ENCODE peak calls at places on chromosomes 4 and X, in five cellular contexts. Y, X, K, T and U are unnamed samples.
A peak's percentile ranks its signal among the peaks of the same experiment; 100 is the strongest.

GRCh38 chrX:64894454-64895038 is 81.7 kb downstream of the ZC4H2 start:
- DNase-seq in Y (peak; percentile 5), X (peak; percentile 4), K (no peak), T (peak; percentile 33), U (peak; percentile 25)

GRCh38 chr4:137664416-137664815 is 132.1 kb upstream of the PCDH18 start:
- DNase-seq in Y (peak; percentile 51), X (no peak), K (no peak), T (no peak), U (no peak)

GRCh38 chr4:108113229-108113628 is 55.5 kb downstream of the LEF1 start:
- DNase-seq in Y (no peak), X (no peak), K (no peak), T (peak; percentile 36), U (no peak)

GRCh38 chrX:103520391-103520790 is 1.1 kb upstream of the RAB40A start:
- DNase-seq in Y (peak; percentile 71), X (no peak), K (no peak), T (no peak), U (no peak)

GRCh38 chr4:111362891-111363290 is 740.0 kb upstream of the PITX2 start:
- DNase-seq in Y (peak; percentile 35), X (no peak), K (no peak), T (no peak), U (no peak)

GRCh38 chr4:86446996-86447395 is 87.1 kb upstream of the MAPK10 start:
- DNase-seq in Y (no peak), X (no peak), K (no peak), T (no peak), U (no peak)

GRCh38 chrX:32774966-32775365 is 436.4 kb downstream of the DMD start:
- DNase-seq in Y (no peak), X (no peak), K (no peak), T (no peak), U (no peak)

GRCh38 chr4:83248486-83248885 is 36.1 kb downstream of the COQ2 start:
- DNase-seq in Y (peak; percentile 12), X (no peak), K (no peak), T (no peak), U (no peak)

GRCh38 chr4:107069049-107069448 is 32.9 kb upstream of the DKK2 start:
- DNase-seq in Y (peak; percentile 7), X (no peak), K (no peak), T (no peak), U (no peak)

GRCh38 chr4:179114615-179115014 is 1672.4 kb upstream of the AGA start:
- DNase-seq in Y (no peak), X (no peak), K (no peak), T (no peak), U (no peak)

GRCh38 chr4:93414041-93414440 is 414.5 kb upstream of the ATOH1 start:
- DNase-seq in Y (no peak), X (no peak), K (no peak), T (no peak), U (no peak)

GRCh38 chr4:93407493-93408275 is 420.9 kb upstream of the ATOH1 start:
- DNase-seq in Y (no peak), X (no peak), K (no peak), T (no peak), U (no peak)

GRCh38 chr4:93409035-93409434 is 419.5 kb upstream of the ATOH1 start:
- DNase-seq in Y (no peak), X (no peak), K (no peak), T (no peak), U (no peak)
- TF ChIP-seq RCOR1 in Y (no peak), X (no peak), K (no peak), T (no peak), U (no peak)

DNA sequence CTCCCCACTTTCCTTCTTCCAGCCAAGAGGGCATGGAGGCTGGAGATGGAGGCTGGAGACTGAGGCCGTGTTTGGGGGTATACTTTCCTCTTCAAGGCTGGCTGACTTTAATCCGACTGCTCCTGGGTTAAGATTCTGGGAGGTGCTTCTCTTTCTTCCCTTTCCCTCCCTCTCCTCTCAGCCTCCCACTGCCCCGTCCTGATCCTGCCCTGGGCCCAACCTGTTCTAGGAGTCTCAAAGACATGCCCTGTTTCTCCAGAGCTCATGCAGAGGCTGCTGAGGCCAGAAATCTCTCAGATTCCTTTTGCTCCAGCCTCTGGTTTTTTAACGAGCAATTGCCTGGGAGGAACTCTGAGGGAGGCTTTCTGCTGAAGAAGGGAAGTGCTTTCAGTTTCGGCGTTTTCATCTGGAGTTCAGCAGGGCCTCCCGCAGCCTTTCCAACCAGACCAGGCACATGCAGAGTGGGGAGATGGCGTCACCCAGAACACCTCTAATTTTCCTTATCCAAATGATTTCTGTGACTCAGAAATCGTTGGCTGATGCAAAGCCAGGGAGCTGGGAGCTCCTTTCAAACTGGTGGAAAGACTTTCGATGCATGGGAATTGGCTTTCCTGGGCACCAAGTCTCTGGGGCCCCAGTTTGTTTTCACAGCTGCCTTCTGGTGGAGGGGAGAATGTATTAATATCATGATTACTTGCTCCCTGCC is 34.5 kb upstream of the FAM9C start:
- DNase-seq in Y (peak; percentile 81), X (no peak), K (no peak), T (no peak), U (no peak)
- TF ChIP-seq RCOR1 in Y (no peak), X (no peak), K (no peak), T (no peak), U (no peak)

GRCh38 chr4:77022581-77023133 is 53.1 kb downstream of the CCNI start:
- DNase-seq in Y (peak; percentile 81), X (no peak), K (no peak), T (no peak), U (peak; percentile 24)
- TF ChIP-seq RCOR1 in Y (no peak), X (no peak), K (no peak), T (no peak), U (no peak)

GRCh38 chrX:12977761-12978204 is 2.9 kb downstream of the TMSB4X start:
- DNase-seq in Y (no peak), X (no peak), K (no peak), T (no peak), U (no peak)

GRCh38 chrX:12975670-12975965 is 708 bp downstream of the TMSB4X start:
- DNase-seq in Y (no peak), X (no peak), K (no peak), T (no peak), U (no peak)

GRCh38 chrX:12974797-12975669 is at the start of gene TMSB4X:
- DNase-seq in Y (peak; percentile 74), X (peak; percentile 93), K (no peak), T (peak; percentile 91), U (peak; percentile 84)

GRCh38 chrX:12974217-12974796 is 603 bp upstream of the TMSB4X start:
- DNase-seq in Y (peak; percentile 54), X (peak; percentile 84), K (no peak), T (peak; percentile 73), U (peak; percentile 46)

GRCh38 chrX:12975999-12976558 is 1.2 kb downstream of the TMSB4X start:
- DNase-seq in Y (peak; percentile 36), X (peak; percentile 70), K (no peak), T (peak; percentile 74), U (peak; percentile 67)
- TF ChIP-seq RCOR1 in Y (no peak), X (no peak), K (no peak), T (no peak), U (no peak)

DNA sequence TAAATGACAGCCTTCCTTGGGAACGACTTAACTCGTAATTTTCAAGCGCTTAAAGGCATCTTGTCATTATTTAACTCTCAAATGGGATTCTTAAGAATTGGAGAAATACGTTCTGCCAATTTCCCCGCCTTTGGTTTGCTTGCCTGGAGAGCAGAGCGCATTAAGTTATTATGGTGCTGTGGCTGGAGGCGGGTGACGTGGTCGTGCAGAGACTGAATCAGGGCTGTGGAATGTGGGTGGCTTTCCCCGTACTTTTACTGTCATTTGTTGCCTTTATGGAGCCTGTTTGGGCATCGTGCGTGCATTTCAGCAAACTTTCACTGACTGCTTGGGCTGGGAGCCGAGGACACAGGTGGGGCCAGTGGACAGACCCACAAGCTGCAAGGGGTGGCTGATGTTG is 79.0 kb upstream of the PSAPL1 start:
- DNase-seq in Y (peak; percentile 39), X (no peak), K (no peak), T (no peak), U (no peak)
- TF ChIP-seq RCOR1 in Y (no peak), X (no peak), K (no peak), T (no peak), U (no peak)

GRCh38 chr4:1714303-1715001 is 2.3 kb upstream of the SLBP start:
- DNase-seq in Y (no peak), X (peak; percentile 48), K (no peak), T (peak; percentile 65), U (no peak)
- TF ChIP-seq RCOR1 in Y (no peak), X (no peak), K (no peak), T (no peak), U (no peak)

GRCh38 chrX:72621619-72622485 is 49.2 kb upstream of the HDAC8 start:
- DNase-seq in Y (peak; percentile 61), X (peak; percentile 15), K (peak; percentile 24), T (no peak), U (no peak)
- TF ChIP-seq RCOR1 in Y (no peak), X (no peak), K (no peak), T (no peak), U (no peak)

DNA sequence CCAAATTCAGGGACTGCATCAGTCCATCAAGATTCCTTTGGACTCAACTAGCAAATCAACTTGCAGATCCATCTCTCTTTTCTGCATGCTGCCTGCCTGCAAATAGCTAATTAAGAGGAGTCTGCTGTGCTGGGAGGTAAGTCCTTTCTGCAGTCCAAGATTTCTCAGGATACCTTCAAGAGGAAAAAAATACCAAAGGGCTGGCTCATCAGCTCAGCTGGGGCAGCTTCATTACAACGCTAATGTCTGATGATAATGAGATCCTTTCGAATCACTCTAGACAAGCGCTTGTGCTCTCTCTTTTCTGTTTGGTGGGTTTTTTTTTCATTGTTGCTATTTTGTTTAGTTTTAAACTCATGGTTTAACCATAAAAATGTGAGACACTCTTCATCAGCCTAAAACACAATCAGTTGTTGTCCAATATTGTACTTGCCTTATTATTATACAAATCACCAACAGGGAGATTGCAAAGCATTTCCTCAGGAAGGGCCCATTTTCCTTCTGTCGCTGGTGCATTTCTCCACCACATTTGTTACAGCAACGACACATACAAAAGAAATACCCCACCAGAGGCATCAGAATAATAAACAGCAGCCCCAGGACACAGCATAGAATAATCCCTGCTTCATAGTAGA is 50.8 kb downstream of the PROM1 start:
- DNase-seq in Y (peak; percentile 7), X (no peak), K (no peak), T (no peak), U (no peak)
- TF ChIP-seq RCOR1 in Y (no peak), X (no peak), K (no peak), T (no peak), U (no peak)

DNA sequence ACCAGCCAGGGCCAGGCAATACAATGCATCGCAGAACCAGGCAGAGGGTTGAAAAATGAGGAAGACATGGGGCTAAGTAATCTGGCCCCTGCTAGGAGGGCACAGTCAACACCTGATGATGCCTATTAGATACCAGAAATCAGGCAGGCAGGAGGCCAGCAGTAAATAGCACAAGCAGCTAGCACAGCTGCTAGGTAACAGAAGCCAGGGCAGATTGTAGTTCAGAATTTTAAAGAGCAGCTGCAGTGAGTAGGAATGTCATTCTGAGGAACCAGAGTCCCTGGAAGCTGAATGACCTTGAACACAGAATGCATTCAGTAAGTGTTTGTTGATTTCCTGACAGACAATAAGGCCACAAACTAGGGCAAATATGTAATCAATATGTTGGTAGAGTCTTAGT is 38.8 kb upstream of the TRPC5OS start:
- DNase-seq in Y (no peak), X (no peak), K (no peak), T (no peak), U (no peak)
- TF ChIP-seq RCOR1 in Y (no peak), X (no peak), K (no peak), T (no peak), U (no peak)